ENCODE peak calls at places on chromosomes 1 and 21, in six cellular contexts. R is D341Med, Y is coronary artery, Q is IMR-90, X is activated T-cell treated with anti-CD3 and anti-CD28 coated beads for 1 hour, V is T-cell. A is an unnamed sample.

GRCh38 chr1:235105051-235106043 is 23.3 kb downstream of the TOMM20 start:
- DNase-seq in Y (no peak), V (no peak), X (no peak), Q (peak; percentile 32), R (no peak), A (no peak)

GRCh38 chr1:240611619-240612490 is at the start of gene GREM2:
- DNase-seq in V (peak; percentile 4), Y (no peak), X (peak; percentile 9), Q (peak; percentile 95), R (peak; percentile 83), A (peak; percentile 1)

GRCh38 chr1:25082216-25082899 is 149.9 kb downstream of the SYF2 start:
- DNase-seq in X (no peak), V (no peak), Q (peak; percentile 39), Y (no peak), R (no peak), A (no peak)

GRCh38 chr1:243325305-243325890 is 69.6 kb downstream of the SDCCAG8 start:
- DNase-seq in Y (no peak), Q (peak; percentile 82), X (no peak), V (peak; percentile 7), R (peak; percentile 36), A (no peak)

GRCh38 chr1:209704584-209704983 is at the start of gene HSD11B1:
- DNase-seq in X (no peak), V (no peak), Y (peak; percentile 85), R (no peak), Q (peak; percentile 83), A (no peak)

GRCh38 chr21:39182016-39182415 is 1.2 kb downstream of the PSMG1 start:
- DNase-seq in R (no peak), Q (no peak), Y (no peak), X (no peak), V (no peak), A (no peak)

GRCh38 chr1:30083800-30084464 is 639.5 kb downstream of the MATN1 start:
- DNase-seq in X (no peak), R (no peak), Q (peak; percentile 84), Y (no peak), V (no peak), A (no peak)

GRCh38 chr1:235073331-235073967 is 55.2 kb downstream of the TOMM20 start:
- DNase-seq in X (no peak), V (no peak), Q (no peak), Y (no peak), R (no peak), A (no peak)

GRCh38 chr1:173860065-173860464 is 7.7 kb downstream of the GAS5 start:
- DNase-seq in V (no peak), R (no peak), X (no peak), Q (no peak), Y (no peak), A (no peak)

GRCh38 chr1:231020816-231021215 is 19.2 kb downstream of the FAM89A start:
- DNase-seq in X (no peak), Y (no peak), Q (peak; percentile 21), R (no peak), V (no peak), A (no peak)

GRCh38 chr1:228453022-228453560 is 34.1 kb upstream of the RNF187 start:
- DNase-seq in Q (no peak), Y (no peak), V (no peak), R (no peak), X (no peak), A (no peak)

GRCh38 chr1:231719485-231720183 is 93.0 kb downstream of the DISC1 start:
- DNase-seq in Y (no peak), R (no peak), V (no peak), X (no peak), Q (no peak), A (no peak)

GRCh38 chr21:27418338-27418737 is 451.4 kb upstream of the ADAMTS5 start:
- DNase-seq in Y (no peak), Q (no peak), R (no peak), V (no peak), X (no peak), A (no peak)

GRCh38 chr1:219518168-219518905 is 94.6 kb downstream of the ZC3H11B start:
- DNase-seq in V (no peak), X (no peak), Y (no peak), Q (peak; percentile 63), R (no peak), A (no peak)

GRCh38 chr1:117529683-117530082 is 76.2 kb upstream of the TENT5C start:
- DNase-seq in V (no peak), Y (no peak), X (no peak), Q (no peak), R (no peak), A (no peak)

GRCh38 chr1:19426294-19427086 is 58.8 kb downstream of the CAPZB start:
- DNase-seq in V (no peak), R (no peak), Q (no peak), X (no peak), Y (no peak), A (no peak)

GRCh38 chr1:155195201-155196102 is 12.2 kb downstream of the THBS3 start:
- DNase-seq in V (no peak), R (no peak), Q (peak; percentile 11), Y (no peak), X (no peak), A (peak; percentile 14)

GRCh38 chr1:73943270-73943669 is 254.7 kb downstream of the LRRIQ3 start:
- DNase-seq in Q (no peak), X (no peak), R (no peak), Y (no peak), V (no peak), A (no peak)

GRCh38 chr21:41817228-41817627 is 50.4 kb upstream of the RIPK4 start:
- DNase-seq in R (peak; percentile 69), X (no peak), Y (peak; percentile 72), Q (peak; percentile 83), V (no peak), A (no peak)

GRCh38 chr1:30851286-30851685 is 57.3 kb downstream of the SDC3 start:
- DNase-seq in Y (no peak), Q (no peak), R (no peak), X (no peak), V (no peak), A (no peak)

GRCh38 chr1:17010601-17011438 is 908 bp downstream of the ATP13A2 start:
- DNase-seq in R (no peak), V (no peak), Y (no peak), Q (peak; percentile 13), X (peak; percentile 5), A (no peak)

GRCh38 chr21:39644069-39644468 is 31.3 kb downstream of the B3GALT5 start:
- DNase-seq in Y (no peak), Q (no peak), X (no peak), R (no peak), V (no peak), A (no peak)

GRCh38 chr21:31801551-31802234 is 69.8 kb upstream of the SCAF4 start:
- DNase-seq in Y (no peak), X (no peak), R (no peak), V (no peak), Q (no peak), A (no peak)

GRCh38 chr1:218371927-218372672 is 27.0 kb downstream of the TGFB2 start:
- DNase-seq in Y (no peak), R (no peak), Q (peak; percentile 59), V (no peak), X (no peak), A (no peak)

GRCh38 chr1:39139723-39140360 is 64.7 kb upstream of the MACF1 start:
- DNase-seq in Q (no peak), R (no peak), X (no peak), Y (no peak), V (no peak), A (no peak)

GRCh38 chr1:245969274-245969673 is 537.8 kb downstream of the SMYD3 start:
- DNase-seq in V (no peak), R (no peak), X (no peak), Y (no peak), Q (peak; percentile 93), A (no peak)

A was measured in CD8-positive, alpha-beta memory T cell.